ENCODE peak calls at places on chromosomes 1 and 21, in five cellular contexts. One of them, this sample, is unnamed.

GRCh38 chr1:75127916-75128717 is 6.1 kb upstream of the LHX8 start:
- DNase-seq in upper lobe of right lung: no peak
- DNase-seq in fibroblast of pulmonary artery: no peak
- DNase-seq in kidney: no peak
- DNase-seq in WTC11: no peak
- DNase-seq in this sample: peak

GRCh38 chr1:26996024-26996423 is 2.5 kb downstream of the TRNP1 start:
- DNase-seq in upper lobe of right lung: no peak
- DNase-seq in WTC11: no peak
- DNase-seq in kidney: no peak
- DNase-seq in fibroblast of pulmonary artery: peak
- DNase-seq in this sample: no peak

GRCh38 chr1:43235451-43236121 is 34.2 kb upstream of the TMEM125 start:
- DNase-seq in kidney: no peak
- DNase-seq in fibroblast of pulmonary artery: no peak
- DNase-seq in WTC11: no peak
- DNase-seq in upper lobe of right lung: no peak
- DNase-seq in this sample: no peak

GRCh38 chr1:172167801-172168596 is 252.5 kb upstream of the C1orf105 start:
- DNase-seq in kidney: no peak
- DNase-seq in fibroblast of pulmonary artery: peak
- DNase-seq in WTC11: no peak
- DNase-seq in upper lobe of right lung: no peak
- DNase-seq in this sample: peak

GRCh38 chr1:87121732-87122163 is 206.9 kb upstream of the LMO4 start:
- DNase-seq in kidney: no peak
- DNase-seq in fibroblast of pulmonary artery: no peak
- DNase-seq in upper lobe of right lung: no peak
- DNase-seq in WTC11: no peak
- DNase-seq in this sample: peak

GRCh38 chr21:45041351-45041805 is 33.0 kb upstream of the ADARB1 start:
- DNase-seq in fibroblast of pulmonary artery: peak
- DNase-seq in WTC11: no peak
- DNase-seq in upper lobe of right lung: peak
- DNase-seq in kidney: peak
- DNase-seq in this sample: peak

GRCh38 chr1:17542696-17543095 is 3.2 kb downstream of the ARHGEF10L start:
- DNase-seq in WTC11: no peak
- DNase-seq in upper lobe of right lung: no peak
- DNase-seq in kidney: no peak
- DNase-seq in fibroblast of pulmonary artery: no peak
- DNase-seq in this sample: no peak

GRCh38 chr1:5348732-5349465 is 643.3 kb downstream of the NPHP4 start:
- DNase-seq in fibroblast of pulmonary artery: no peak
- DNase-seq in kidney: no peak
- DNase-seq in upper lobe of right lung: no peak
- DNase-seq in WTC11: no peak
- DNase-seq in this sample: no peak

GRCh38 chr1:231138221-231138620 is 23.6 kb upstream of the TRIM67 start:
- DNase-seq in kidney: no peak
- DNase-seq in fibroblast of pulmonary artery: no peak
- DNase-seq in upper lobe of right lung: no peak
- DNase-seq in WTC11: no peak
- DNase-seq in this sample: no peak

GRCh38 chr1:231134624-231135023 is 27.2 kb upstream of the TRIM67 start:
- DNase-seq in kidney: peak
- DNase-seq in fibroblast of pulmonary artery: no peak
- DNase-seq in upper lobe of right lung: no peak
- DNase-seq in WTC11: no peak
- DNase-seq in this sample: no peak

GRCh38 chr1:231139125-231139649 is 22.7 kb upstream of the TRIM67 start:
- DNase-seq in upper lobe of right lung: no peak
- DNase-seq in WTC11: no peak
- DNase-seq in fibroblast of pulmonary artery: peak
- DNase-seq in kidney: no peak
- DNase-seq in this sample: no peak

GRCh38 chr1:231139659-231140650 is 21.9 kb upstream of the TRIM67 start:
- DNase-seq in upper lobe of right lung: no peak
- DNase-seq in kidney: no peak
- DNase-seq in fibroblast of pulmonary artery: peak
- DNase-seq in WTC11: no peak
- DNase-seq in this sample: peak
- TF ChIP-seq CTCF in upper lobe of right lung: no peak
- TF ChIP-seq CTCF in kidney: no peak
- TF ChIP-seq CTCF in fibroblast of pulmonary artery: no peak
- TF ChIP-seq CTCF in WTC11: no peak
- TF ChIP-seq CTCF in this sample: no peak

GRCh38 chr21:34364921-34365320 is 1.1 kb downstream of the KCNE2 start:
- DNase-seq in WTC11: no peak
- DNase-seq in upper lobe of right lung: no peak
- DNase-seq in kidney: no peak
- DNase-seq in fibroblast of pulmonary artery: no peak
- DNase-seq in this sample: no peak

GRCh38 chr21:34363733-34364132 is at the start of gene KCNE2:
- DNase-seq in kidney: no peak
- DNase-seq in fibroblast of pulmonary artery: no peak
- DNase-seq in upper lobe of right lung: no peak
- DNase-seq in WTC11: no peak
- DNase-seq in this sample: no peak

GRCh38 chr21:34362670-34363069 is 1.1 kb upstream of the KCNE2 start:
- DNase-seq in upper lobe of right lung: no peak
- DNase-seq in fibroblast of pulmonary artery: no peak
- DNase-seq in WTC11: no peak
- DNase-seq in kidney: no peak
- DNase-seq in this sample: no peak

GRCh38 chr21:34360488-34361241 is 3.1 kb upstream of the KCNE2 start:
- DNase-seq in kidney: no peak
- DNase-seq in fibroblast of pulmonary artery: no peak
- DNase-seq in upper lobe of right lung: no peak
- DNase-seq in WTC11: no peak
- DNase-seq in this sample: no peak

GRCh38 chr21:34362136-34362444 is 1.7 kb upstream of the KCNE2 start:
- DNase-seq in WTC11: no peak
- DNase-seq in fibroblast of pulmonary artery: no peak
- DNase-seq in kidney: no peak
- DNase-seq in upper lobe of right lung: no peak
- DNase-seq in this sample: no peak
- TF ChIP-seq CTCF in WTC11: no peak
- TF ChIP-seq CTCF in fibroblast of pulmonary artery: no peak
- TF ChIP-seq CTCF in kidney: no peak
- TF ChIP-seq CTCF in upper lobe of right lung: no peak
- TF ChIP-seq CTCF in this sample: no peak

DNA sequence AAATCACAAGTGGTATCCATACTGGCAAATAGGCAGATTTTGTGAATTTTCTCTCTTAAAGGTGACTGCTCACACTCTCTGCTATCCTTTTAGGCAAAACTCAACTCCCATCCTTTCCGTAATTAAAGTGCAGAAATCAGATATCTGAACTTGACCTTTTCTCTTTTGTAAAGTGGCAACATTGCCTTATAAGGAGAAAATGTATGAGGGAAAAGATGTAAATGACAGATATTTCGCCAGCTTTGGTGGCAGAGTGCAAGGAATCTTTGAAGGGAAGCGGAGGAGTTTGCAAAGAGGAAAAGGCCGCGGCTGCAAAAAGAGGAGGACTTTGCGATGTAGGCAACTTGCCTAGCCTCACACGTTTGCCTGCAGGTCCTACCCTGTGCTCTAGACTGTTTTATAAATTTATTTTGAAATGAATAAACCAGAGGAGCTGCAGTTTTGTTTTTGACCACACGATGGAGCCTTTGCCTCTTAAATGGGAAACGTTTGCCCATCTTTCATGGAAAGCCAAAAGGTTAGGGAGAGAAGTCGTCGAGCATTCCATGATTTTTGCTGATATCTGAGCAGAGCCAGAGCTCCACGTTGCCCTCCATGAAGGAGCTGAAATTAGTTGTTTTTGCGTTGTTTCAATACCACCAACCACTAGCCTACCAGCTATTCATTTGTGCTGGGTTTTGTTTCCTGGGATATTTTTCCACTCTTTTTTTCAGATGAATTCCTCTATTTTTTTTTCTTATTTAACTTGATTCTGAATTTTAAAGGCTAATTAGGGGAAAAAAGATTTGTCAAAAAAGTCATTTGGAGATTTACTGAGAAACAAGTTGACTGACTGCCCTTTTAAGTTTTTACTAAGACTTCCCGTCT is 242.3 kb downstream of the LMX1A start:
- DNase-seq in kidney: no peak
- DNase-seq in WTC11: peak
- DNase-seq in fibroblast of pulmonary artery: peak
- DNase-seq in upper lobe of right lung: no peak
- DNase-seq in this sample: no peak
- TF ChIP-seq CTCF in kidney: peak
- TF ChIP-seq CTCF in WTC11: peak
- TF ChIP-seq CTCF in fibroblast of pulmonary artery: peak
- TF ChIP-seq CTCF in upper lobe of right lung: peak
- TF ChIP-seq CTCF in this sample: peak

GRCh38 chr1:161128591-161129420 is 3.7 kb downstream of the DEDD start:
- DNase-seq in fibroblast of pulmonary artery: no peak
- DNase-seq in upper lobe of right lung: no peak
- DNase-seq in WTC11: no peak
- DNase-seq in kidney: no peak
- DNase-seq in this sample: no peak

GRCh38 chr1:161131721-161132409 is 602 bp downstream of the DEDD start:
- DNase-seq in kidney: no peak
- DNase-seq in upper lobe of right lung: no peak
- DNase-seq in fibroblast of pulmonary artery: peak
- DNase-seq in WTC11: no peak
- DNase-seq in this sample: no peak

GRCh38 chr1:161130266-161130665 is 2.2 kb downstream of the DEDD start:
- DNase-seq in upper lobe of right lung: no peak
- DNase-seq in WTC11: no peak
- DNase-seq in fibroblast of pulmonary artery: no peak
- DNase-seq in kidney: no peak
- DNase-seq in this sample: no peak

GRCh38 chr1:161133220-161133740 is 813 bp upstream of the DEDD start:
- DNase-seq in upper lobe of right lung: no peak
- DNase-seq in fibroblast of pulmonary artery: no peak
- DNase-seq in WTC11: no peak
- DNase-seq in kidney: no peak
- DNase-seq in this sample: no peak

GRCh38 chr1:161132410-161133219 is at the start of gene DEDD:
- DNase-seq in fibroblast of pulmonary artery: peak
- DNase-seq in upper lobe of right lung: peak
- DNase-seq in kidney: peak
- DNase-seq in WTC11: peak
- DNase-seq in this sample: peak
- TF ChIP-seq CTCF in fibroblast of pulmonary artery: no peak
- TF ChIP-seq CTCF in upper lobe of right lung: no peak
- TF ChIP-seq CTCF in kidney: no peak
- TF ChIP-seq CTCF in WTC11: no peak
- TF ChIP-seq CTCF in this sample: no peak

DNA sequence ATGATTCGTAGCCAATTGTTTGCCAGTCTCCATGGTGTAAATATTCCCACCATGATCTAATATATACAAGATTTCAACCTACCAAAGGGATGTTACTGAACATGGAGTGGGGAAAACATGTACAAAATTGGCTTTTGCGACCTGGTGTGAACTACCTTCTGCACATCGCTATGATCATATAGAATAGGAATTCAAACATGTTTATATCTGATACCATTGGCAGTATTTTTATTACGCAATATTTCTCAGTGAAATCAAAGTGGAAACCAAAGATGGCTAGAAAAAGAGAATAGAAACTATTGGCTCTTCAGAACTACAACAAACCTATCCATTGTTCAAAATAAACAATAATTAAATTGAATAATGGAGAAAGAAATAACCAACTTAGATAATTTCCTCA is 285.1 kb downstream of the TPR start:
- DNase-seq in kidney: no peak
- DNase-seq in fibroblast of pulmonary artery: no peak
- DNase-seq in WTC11: no peak
- DNase-seq in upper lobe of right lung: no peak
- DNase-seq in this sample: no peak
- TF ChIP-seq CTCF in kidney: no peak
- TF ChIP-seq CTCF in fibroblast of pulmonary artery: no peak
- TF ChIP-seq CTCF in WTC11: no peak
- TF ChIP-seq CTCF in upper lobe of right lung: no peak
- TF ChIP-seq CTCF in this sample: no peak

DNA sequence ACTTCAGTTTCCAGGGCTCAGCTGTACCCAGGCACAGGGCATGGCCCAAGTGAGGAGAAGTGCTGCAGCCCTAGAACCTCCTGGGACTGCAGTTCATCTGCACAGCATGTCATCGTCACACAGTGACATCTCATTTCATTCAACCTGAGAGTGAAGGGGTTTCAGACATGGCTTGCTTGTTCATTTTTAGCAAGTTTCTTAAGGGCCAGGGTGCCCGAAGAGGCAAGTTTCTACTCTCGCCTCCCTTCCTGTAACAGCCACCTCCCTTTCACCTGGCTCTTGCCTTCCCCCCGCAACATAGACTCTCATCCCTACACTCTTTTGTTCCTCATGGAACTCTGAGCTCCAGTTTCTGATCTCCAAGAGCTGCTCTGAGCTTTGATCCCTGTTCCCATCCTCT is 108.1 kb downstream of the C1orf21 start:
- DNase-seq in upper lobe of right lung: no peak
- DNase-seq in fibroblast of pulmonary artery: no peak
- DNase-seq in kidney: no peak
- DNase-seq in WTC11: no peak
- DNase-seq in this sample: no peak
- TF ChIP-seq CTCF in upper lobe of right lung: no peak
- TF ChIP-seq CTCF in fibroblast of pulmonary artery: no peak
- TF ChIP-seq CTCF in kidney: no peak
- TF ChIP-seq CTCF in WTC11: no peak
- TF ChIP-seq CTCF in this sample: no peak

GRCh38 chr21:26844258-26845065 is 747 bp downstream of the ADAMTS1 start:
- DNase-seq in kidney: peak
- DNase-seq in WTC11: peak
- DNase-seq in upper lobe of right lung: peak
- DNase-seq in fibroblast of pulmonary artery: peak
- DNase-seq in this sample: no peak
- TF ChIP-seq CTCF in kidney: no peak
- TF ChIP-seq CTCF in WTC11: no peak
- TF ChIP-seq CTCF in upper lobe of right lung: no peak
- TF ChIP-seq CTCF in fibroblast of pulmonary artery: no peak
- TF ChIP-seq CTCF in this sample: peak

DNA sequence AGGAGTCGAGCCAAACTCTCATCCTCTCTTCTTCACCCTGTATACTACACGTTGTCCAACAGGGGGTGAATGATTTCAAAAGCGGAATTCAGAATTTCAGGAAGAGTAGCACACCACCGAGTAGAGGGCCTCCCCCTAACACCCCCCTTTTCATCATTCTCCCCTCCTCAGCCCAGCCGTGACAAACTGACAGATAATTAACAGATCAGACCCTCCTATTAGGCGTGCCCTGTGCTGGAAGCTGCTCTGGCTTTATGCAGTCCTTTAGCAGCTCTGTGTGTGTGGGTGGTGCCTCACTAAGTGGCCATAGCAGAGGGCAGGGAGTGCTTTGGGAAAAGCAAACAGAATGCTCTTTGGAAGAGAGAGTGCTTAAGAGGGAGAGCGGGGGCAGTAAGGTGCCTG is 44.3 kb downstream of the PEX14 start:
- DNase-seq in WTC11: peak
- DNase-seq in fibroblast of pulmonary artery: no peak
- DNase-seq in upper lobe of right lung: no peak
- DNase-seq in kidney: no peak
- DNase-seq in this sample: no peak
- TF ChIP-seq CTCF in WTC11: no peak
- TF ChIP-seq CTCF in fibroblast of pulmonary artery: no peak
- TF ChIP-seq CTCF in upper lobe of right lung: no peak
- TF ChIP-seq CTCF in kidney: no peak
- TF ChIP-seq CTCF in this sample: no peak

GRCh38 chr21:27802816-27803475 is 836.1 kb upstream of the ADAMTS5 start:
- DNase-seq in kidney: no peak
- DNase-seq in fibroblast of pulmonary artery: peak
- DNase-seq in upper lobe of right lung: no peak
- DNase-seq in WTC11: peak
- DNase-seq in this sample: no peak
- TF ChIP-seq CTCF in kidney: peak
- TF ChIP-seq CTCF in fibroblast of pulmonary artery: peak
- TF ChIP-seq CTCF in upper lobe of right lung: peak
- TF ChIP-seq CTCF in WTC11: peak
- TF ChIP-seq CTCF in this sample: peak

GRCh38 chr1:31977361-31978131 is 36.1 kb upstream of the KHDRBS1 start:
- DNase-seq in kidney: no peak
- DNase-seq in WTC11: peak
- DNase-seq in fibroblast of pulmonary artery: peak
- DNase-seq in upper lobe of right lung: no peak
- DNase-seq in this sample: peak
- TF ChIP-seq CTCF in kidney: no peak
- TF ChIP-seq CTCF in WTC11: peak
- TF ChIP-seq CTCF in fibroblast of pulmonary artery: peak
- TF ChIP-seq CTCF in upper lobe of right lung: peak
- TF ChIP-seq CTCF in this sample: peak